ENCODE peak calls at places on chromosomes 16 and 17, in nine cellular contexts. Z is stomach, B is uterus, D is endothelial cell of umbilical vein, Q is right lobe of liver, P is A549, N is spleen, K is GM12878, S is sigmoid colon. E is an unnamed sample.

GRCh38 chr16:55048745-55049144 is 118.1 kb downstream of the IRX5 start:
- DNase-seq in N (no peak), S (peak; percentile 9), D (no peak), Q (no peak), K (no peak), Z (no peak), B (no peak), P (no peak), E (no peak)

GRCh38 chr16:53515811-53516210 is 12.8 kb upstream of the AKTIP start:
- DNase-seq in N (no peak), D (peak; percentile 38), K (no peak), S (peak; percentile 14), Q (no peak), P (no peak), Z (no peak), B (no peak), E (no peak)

GRCh38 chr17:64131606-64132270 is 1.8 kb upstream of the ERN1 start:
- DNase-seq in N (no peak), Z (no peak), D (no peak), K (no peak), Q (no peak), B (peak; percentile 52), P (no peak), S (no peak), E (no peak)

GRCh38 chr17:17028059-17028877 is 14.0 kb upstream of the MPRIP start:
- DNase-seq in Z (peak; percentile 92), P (peak; percentile 99), K (no peak), B (no peak), Q (no peak), S (peak; percentile 75), N (no peak), D (no peak), E (peak; percentile 86)

GRCh38 chr16:27407158-27407557 is 5.2 kb downstream of the IL21R start:
- DNase-seq in Q (no peak), N (no peak), D (no peak), Z (no peak), S (no peak), B (no peak), K (no peak), P (no peak), E (no peak)

GRCh38 chr17:30279156-30279555 is 12.6 kb downstream of the BLMH start:
- DNase-seq in P (no peak), Q (no peak), N (no peak), B (no peak), S (no peak), Z (no peak), K (no peak), D (no peak), E (no peak)

GRCh38 chr16:46711106-46711769 is 21.8 kb downstream of the ORC6 start:
- DNase-seq in K (no peak), Z (no peak), B (no peak), D (no peak), S (no peak), N (no peak), Q (peak; percentile 78), P (no peak), E (peak; percentile 32)

GRCh38 chr16:75097941-75098897 is 18.4 kb downstream of the LDHD start:
- DNase-seq in K (no peak), D (no peak), Q (no peak), S (no peak), N (no peak), B (no peak), Z (peak; percentile 47), P (no peak), E (no peak)

GRCh38 chr17:65468321-65468720 is 93.1 kb downstream of the AXIN2 start:
- DNase-seq in P (no peak), B (no peak), N (no peak), Q (no peak), D (no peak), Z (no peak), S (no peak), K (no peak), E (no peak)

GRCh38 chr16:86391987-86392386 is 118.3 kb upstream of the FOXF1 start:
- DNase-seq in Z (no peak), S (no peak), D (peak; percentile 44), N (no peak), P (no peak), B (no peak), Q (no peak), K (no peak), E (no peak)

GRCh38 chr17:47949197-47949759 is 7.9 kb downstream of the PNPO start:
- DNase-seq in N (peak; percentile 96), B (peak; percentile 83), K (peak; percentile 53), S (peak; percentile 92), Z (peak; percentile 97), D (peak; percentile 77), P (peak; percentile 80), Q (peak; percentile 98), E (peak; percentile 97)

GRCh38 chr17:77285594-77286390 is 145.0 kb downstream of the SEC14L1 start:
- DNase-seq in Z (peak; percentile 85), P (peak; percentile 72), N (peak; percentile 91), D (no peak), Q (peak; percentile 92), B (no peak), K (no peak), S (peak; percentile 78), E (peak; percentile 76)

GRCh38 chr16:83298541-83298940 is 509.2 kb upstream of the HSBP1 start:
- DNase-seq in S (no peak), P (no peak), B (no peak), D (no peak), Q (no peak), Z (no peak), N (no peak), K (no peak), E (no peak)

GRCh38 chr16:30184430-30185140 is 1.2 kb downstream of the CORO1A start:
- DNase-seq in Z (peak; percentile 31), Q (peak; percentile 59), D (no peak), P (no peak), S (peak; percentile 71), B (peak; percentile 30), K (peak; percentile 28), N (peak; percentile 94), E (peak; percentile 31)

GRCh38 chr17:72520665-72521303 is 400.0 kb downstream of the SOX9 start:
- DNase-seq in B (no peak), N (no peak), Z (no peak), Q (no peak), P (no peak), D (no peak), K (no peak), S (no peak), E (no peak)

GRCh38 chr17:62628845-62629555 is 1.5 kb downstream of the MRC2 start:
- DNase-seq in N (no peak), P (no peak), B (peak; percentile 55), Q (no peak), K (no peak), S (no peak), D (no peak), Z (no peak), E (no peak)

GRCh38 chr17:55814377-55814776 is 63.5 kb downstream of the PCTP start:
- DNase-seq in N (no peak), B (no peak), D (peak; percentile 61), K (no peak), Q (peak; percentile 63), Z (no peak), P (no peak), S (no peak), E (peak; percentile 39)

GRCh38 chr17:65219707-65220106 is 82.5 kb downstream of the RGS9 start:
- DNase-seq in K (no peak), Q (no peak), S (no peak), N (no peak), D (no peak), P (no peak), Z (no peak), B (no peak), E (no peak)

GRCh38 chr16:9102379-9102778 is 10.9 kb downstream of the HAPSTR1 start:
- DNase-seq in Z (no peak), N (no peak), P (no peak), B (no peak), K (no peak), S (no peak), D (no peak), Q (no peak), E (no peak)

GRCh38 chr17:9142772-9143494 is 121.6 kb downstream of the NTN1 start:
- DNase-seq in B (no peak), N (no peak), Z (no peak), Q (no peak), S (no peak), P (no peak), D (no peak), K (no peak), E (no peak)

GRCh38 chr17:44881145-44881544 is 18.1 kb downstream of the EFTUD2 start:
- DNase-seq in Q (no peak), S (no peak), N (no peak), K (no peak), B (no peak), Z (no peak), D (no peak), P (no peak), E (no peak)
- H3K27ac ChIP-seq in Q (no peak overlapping the region), S (no peak overlapping the region), N (no peak overlapping the region), K (no peak overlapping the region), B (no peak overlapping the region), Z (no peak overlapping the region), D (no peak overlapping the region), P (no peak overlapping the region), E (no peak overlapping the region)

GRCh38 chr17:8031950-8032349 is 6.9 kb upstream of the ALOX15B start:
- DNase-seq in Z (no peak), Q (no peak), S (no peak), B (no peak), K (no peak), D (no peak), N (no peak), P (no peak), E (no peak)
- TF ChIP-seq CTCF in Z (no peak), Q (no peak), S (no peak), B (no peak), K (no peak), D (no peak), N (no peak), P (no peak), E (no peak)

GRCh38 chr17:75633484-75634375 is 496 bp downstream of the SMIM5 start:
- DNase-seq in Z (peak; percentile 94), B (peak; percentile 93), N (peak; percentile 88), S (peak; percentile 95), P (peak; percentile 98), Q (peak; percentile 86), K (no peak), D (peak; percentile 82), E (peak; percentile 95)
- TF ChIP-seq POLR2A in Z (no peak), B (peak; percentile 20), N (no peak), S (no peak), P (no peak), Q (no peak), K (no peak), D (no peak), E (no peak)

GRCh38 chr17:949623-950338 is 29.8 kb downstream of the NXN start:
- DNase-seq in K (no peak), Z (no peak), N (no peak), D (no peak), S (no peak), Q (no peak), B (no peak), P (no peak), E (no peak)
- H3K27ac ChIP-seq in K (no peak overlapping the region), Z (peak overlapping the region; percentile 73), N (no peak overlapping the region), D (no peak overlapping the region), S (peak overlapping the region; percentile 84), Q (no peak overlapping the region), B (peak overlapping the region; percentile 84), P (peak overlapping the region; percentile 10), E (no peak overlapping the region)